ENCODE peak calls at places on chromosomes 2 and 18, in eight cellular contexts. P is tibial artery, O is MM.1S, H is neural progenitor cell, T is thyroid gland, D is right lobe of liver, C is Panc1, S is brain microvascular endothelial cell. G is an unnamed sample.

GRCh38 chr18:25313274-25313673 is 38.7 kb downstream of the ZNF521 start:
- DNase-seq in P (no peak), O (no peak), D (no peak), C (no peak), S (no peak), H (no peak), T (no peak), G (peak; percentile 33)

GRCh38 chr2:222709191-222709891 is 37.9 kb downstream of the MOGAT1 start:
- DNase-seq in S (peak; percentile 100), T (peak; percentile 39), C (peak; percentile 60), D (peak; percentile 43), O (no peak), H (peak; percentile 53), P (peak; percentile 76), G (peak; percentile 32)

GRCh38 chr18:75170022-75170789 is 38.7 kb downstream of the PTGR3 start:
- DNase-seq in S (no peak), H (no peak), P (no peak), D (no peak), T (no peak), O (no peak), C (no peak), G (no peak)

GRCh38 chr2:188410504-188411235 is 119.0 kb downstream of the GULP1 start:
- DNase-seq in T (no peak), P (no peak), O (no peak), D (no peak), H (no peak), S (no peak), C (no peak), G (no peak)

GRCh38 chr2:200985806-200986205 is 22.3 kb upstream of the ORC2 start:
- DNase-seq in S (peak; percentile 30), D (no peak), O (no peak), T (no peak), C (no peak), P (no peak), H (no peak), G (no peak)

GRCh38 chr2:240917684-240918257 is 11.6 kb downstream of the CROCC2 start:
- DNase-seq in T (peak; percentile 0), C (no peak), D (peak; percentile 14), S (no peak), H (no peak), P (peak; percentile 19), O (no peak), G (peak; percentile 46)

GRCh38 chr2:174959787-174960186 is 45.4 kb downstream of the CHN1 start:
- DNase-seq in D (no peak), T (no peak), S (no peak), P (no peak), C (no peak), H (no peak), O (no peak), G (no peak)

GRCh38 chr2:129469389-129469788 is 510.1 kb upstream of the RAB6C start:
- DNase-seq in D (no peak), H (no peak), P (no peak), S (no peak), C (no peak), T (no peak), O (no peak), G (no peak)

GRCh38 chr18:51881394-51881793 is 458.6 kb upstream of the DCC start:
- DNase-seq in D (no peak), H (no peak), S (no peak), P (no peak), T (no peak), O (no peak), C (no peak), G (no peak)

GRCh38 chr2:15554525-15555218 is 6.5 kb downstream of the NBAS start:
- DNase-seq in T (no peak), D (no peak), C (no peak), S (no peak), P (no peak), O (no peak), H (no peak), G (no peak)

GRCh38 chr2:127551221-127551930 is 15.9 kb downstream of the MYO7B start:
- DNase-seq in H (no peak), O (no peak), P (no peak), T (no peak), C (no peak), D (no peak), S (no peak), G (no peak)

GRCh38 chr2:24489942-24490673 is 946 bp upstream of the NCOA1 start:
- DNase-seq in H (peak; percentile 56), D (no peak), T (no peak), O (peak; percentile 10), C (no peak), S (no peak), P (no peak), G (peak; percentile 43)

GRCh38 chr2:219251656-219252055 is 1.4 kb upstream of the TUBA4B start:
- DNase-seq in T (no peak), S (no peak), H (no peak), P (no peak), C (no peak), D (no peak), O (no peak), G (no peak)

DNA sequence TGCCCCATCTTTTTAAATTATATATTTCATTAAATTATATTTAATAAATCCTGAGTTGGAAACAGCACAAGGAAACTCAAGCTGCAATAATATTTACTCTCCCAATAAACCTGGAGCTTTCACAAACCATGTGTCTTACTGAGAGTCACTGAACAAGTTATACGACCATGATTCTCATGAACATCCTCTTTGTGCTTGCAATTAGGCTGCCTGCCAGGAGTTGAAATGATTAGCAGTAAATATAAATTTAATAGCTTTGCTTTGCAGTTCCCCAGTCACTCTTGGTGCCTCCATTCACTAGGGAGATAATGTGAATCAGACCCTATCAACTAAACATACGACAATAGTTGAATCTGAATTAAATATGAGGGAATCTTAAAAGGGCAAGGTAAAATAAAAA is 905.1 kb downstream of the NRXN1 start:
- DNase-seq in P (no peak), H (no peak), C (no peak), T (no peak), S (no peak), D (no peak), O (no peak), G (no peak)
- H3K4me3 ChIP-seq in P (no peak overlapping the region), H (no peak overlapping the region), C (no peak overlapping the region), T (no peak overlapping the region), S (no peak overlapping the region), D (no peak overlapping the region), O (no peak overlapping the region), G (no peak overlapping the region)

GRCh38 chr2:233075966-233076339 is 15.8 kb downstream of the INPP5D start:
- DNase-seq in C (no peak), P (no peak), T (no peak), S (no peak), D (no peak), O (peak; percentile 82), H (no peak), G (peak; percentile 73)

GRCh38 chr2:233075141-233075965 is 15.2 kb downstream of the INPP5D start:
- DNase-seq in P (no peak), D (no peak), S (no peak), H (no peak), T (no peak), C (no peak), O (no peak), G (no peak)

GRCh38 chr2:233072838-233073237 is 12.7 kb downstream of the INPP5D start:
- DNase-seq in D (no peak), P (no peak), O (no peak), C (no peak), S (no peak), H (no peak), T (no peak), G (peak; percentile 60)

GRCh38 chr2:233076749-233077148 is 16.6 kb downstream of the INPP5D start:
- DNase-seq in T (no peak), O (no peak), H (no peak), C (no peak), S (no peak), D (no peak), P (no peak), G (no peak)

GRCh38 chr2:233074106-233074505 is 14.0 kb downstream of the INPP5D start:
- DNase-seq in D (no peak), T (no peak), P (no peak), S (no peak), H (no peak), C (no peak), O (no peak), G (no peak)
- H3K36me3 ChIP-seq in D (no peaks in the 10 kb centered on the region), T (no peaks in the 10 kb centered on the region), P (no peaks in the 10 kb centered on the region), S (no peaks in the 10 kb centered on the region), H (no peaks in the 10 kb centered on the region), C (no peaks in the 10 kb centered on the region), O (peaks cover 2% of the 10 kb centered on the region), G (no peaks in the 10 kb centered on the region)

GRCh38 chr2:215432759-215433594 is 2.9 kb downstream of the FN1 start:
- DNase-seq in S (peak; percentile 43), C (no peak), D (no peak), T (no peak), H (no peak), O (no peak), P (no peak), G (no peak)
- H3K27me3 ChIP-seq in S (no peaks in the 10 kb centered on the region), C (peaks cover 32% of the 10 kb centered on the region), D (no peaks in the 10 kb centered on the region), T (no peaks in the 10 kb centered on the region), H (peaks cover 6% of the 10 kb centered on the region), O (peaks cover 13% of the 10 kb centered on the region), P (no peaks in the 10 kb centered on the region), G (no peaks in the 10 kb centered on the region)

GRCh38 chr18:79508565-79509535 is 113.1 kb downstream of the NFATC1 start:
- DNase-seq in P (peak; percentile 26), T (no peak), S (no peak), H (no peak), C (no peak), D (peak; percentile 23), O (no peak), G (peak; percentile 50)
- H3K4me3 ChIP-seq in P (peak overlapping the region; percentile 49), T (no peak overlapping the region), S (no peak overlapping the region), H (no peak overlapping the region), C (no peak overlapping the region), D (no peak overlapping the region), O (no peak overlapping the region), G (no peak overlapping the region)

GRCh38 chr2:232794981-232795380 is 18.6 kb upstream of the KCNJ13 start:
- DNase-seq in P (no peak), C (no peak), O (no peak), H (no peak), T (no peak), S (no peak), D (no peak), G (no peak)

GRCh38 chr2:232800166-232800565 is 23.8 kb upstream of the KCNJ13 start:
- DNase-seq in S (no peak), O (no peak), D (no peak), C (no peak), P (no peak), T (no peak), H (no peak), G (no peak)

GRCh38 chr2:232793271-232793670 is 16.9 kb upstream of the KCNJ13 start:
- DNase-seq in H (peak; percentile 74), D (no peak), C (no peak), S (no peak), O (no peak), T (no peak), P (no peak), G (no peak)

GRCh38 chr2:232798156-232798555 is 21.8 kb upstream of the KCNJ13 start:
- DNase-seq in H (no peak), P (no peak), O (no peak), D (no peak), S (no peak), T (no peak), C (no peak), G (no peak)

DNA sequence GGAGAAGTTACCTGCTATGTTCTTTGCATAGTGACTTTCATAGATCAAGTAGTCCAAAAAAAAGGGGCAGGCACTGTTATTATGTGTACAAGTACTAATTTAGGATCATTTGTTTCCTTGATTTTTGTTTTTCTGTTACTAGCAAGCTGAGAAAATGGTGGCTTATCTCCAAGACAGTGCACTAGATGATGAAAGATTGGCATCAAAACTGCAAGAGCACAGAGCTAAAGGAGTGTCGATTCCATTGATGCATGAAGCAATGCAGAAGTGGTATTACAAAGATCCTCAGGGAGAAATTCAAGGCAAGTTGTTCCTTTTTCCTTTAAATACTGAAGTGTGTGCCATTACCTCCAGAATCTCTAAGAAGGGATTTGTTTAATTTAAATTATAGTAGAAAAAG is 19.6 kb upstream of the KCNJ13 start:
- DNase-seq in T (no peak), S (no peak), O (no peak), C (no peak), D (no peak), P (no peak), H (no peak), G (no peak)
- H3K36me3 ChIP-seq in T (peaks cover 36% of the 10 kb centered on the region), S (peaks cover 40% of the 10 kb centered on the region), O (peaks cover 4% of the 10 kb centered on the region), C (peaks cover 19% of the 10 kb centered on the region), D (peaks cover 7% of the 10 kb centered on the region), P (peaks cover 65% of the 10 kb centered on the region), H (peaks cover 10% of the 10 kb centered on the region), G (peaks cover 13% of the 10 kb centered on the region)